ENCODE peak calls at places on chromosomes 13 and 19, in seven cellular contexts. U, L, N, X, I, Q and M are unnamed samples.

GRCh38 chr19:33270769-33271168 is 31.6 kb downstream of the CEBPA start:
- DNase-seq in U (no peak), L (no peak), N (no peak), X (no peak), I (no peak), Q (no peak), M (no peak)

GRCh38 chr13:111914241-111915103 is 152.5 kb upstream of the SOX1 start:
- DNase-seq in U (no peak), L (no peak), N (no peak), X (peak), I (no peak), Q (no peak), M (no peak)

GRCh38 chr13:32214073-32214472 is 101.1 kb downstream of the ZAR1L start:
- DNase-seq in U (no peak), L (no peak), N (no peak), X (no peak), I (no peak), Q (no peak), M (no peak)

GRCh38 chr13:27034678-27035111 is 136.9 kb downstream of the USP12 start:
- DNase-seq in U (no peak), L (peak), N (no peak), X (no peak), I (no peak), Q (no peak), M (no peak)

GRCh38 chr19:12764698-12765097 is 10.7 kb downstream of the HOOK2 start:
- DNase-seq in U (no peak), L (no peak), N (no peak), X (no peak), I (no peak), Q (no peak), M (no peak)

GRCh38 chr13:26051231-26052135 is at the start of gene SHISA2:
- DNase-seq in U (peak), L (peak), N (no peak), X (peak), I (no peak), Q (peak), M (peak)

GRCh38 chr13:73464758-73465628 is 406.2 kb downstream of the KLF5 start:
- DNase-seq in U (no peak), L (no peak), N (no peak), X (no peak), I (no peak), Q (no peak), M (no peak)

GRCh38 chr13:114259974-114260373 is 21.4 kb upstream of the UPF3A start:
- DNase-seq in U (no peak), L (no peak), N (no peak), X (no peak), I (no peak), Q (no peak), M (no peak)

GRCh38 chr19:5801796-5802616 is 2.9 kb upstream of the NRTN start:
- DNase-seq in U (no peak), L (peak), N (no peak), X (no peak), I (no peak), Q (peak), M (peak)

GRCh38 chr13:36130168-36130541 is 1.0 kb downstream of the DCLK1 start:
- DNase-seq in U (peak), L (no peak), N (no peak), X (no peak), I (no peak), Q (no peak), M (no peak)

GRCh38 chr19:31641591-31641990 is 292.4 kb upstream of the TSHZ3 start:
- DNase-seq in U (no peak), L (no peak), N (peak), X (no peak), I (no peak), Q (no peak), M (no peak)

GRCh38 chr13:64347662-64348061 is 2882.5 kb downstream of the PCDH9 start:
- DNase-seq in U (peak), L (no peak), N (no peak), X (no peak), I (no peak), Q (peak), M (no peak)

GRCh38 chr13:110636701-110637201 is 21.4 kb downstream of the NAXD start:
- DNase-seq in U (no peak), L (no peak), N (no peak), X (no peak), I (no peak), Q (no peak), M (no peak)
- TF ChIP-seq CTCF in U (no peak), L (no peak), N (no peak), X (no peak), I (no peak), Q (no peak), M (no peak)

DNA sequence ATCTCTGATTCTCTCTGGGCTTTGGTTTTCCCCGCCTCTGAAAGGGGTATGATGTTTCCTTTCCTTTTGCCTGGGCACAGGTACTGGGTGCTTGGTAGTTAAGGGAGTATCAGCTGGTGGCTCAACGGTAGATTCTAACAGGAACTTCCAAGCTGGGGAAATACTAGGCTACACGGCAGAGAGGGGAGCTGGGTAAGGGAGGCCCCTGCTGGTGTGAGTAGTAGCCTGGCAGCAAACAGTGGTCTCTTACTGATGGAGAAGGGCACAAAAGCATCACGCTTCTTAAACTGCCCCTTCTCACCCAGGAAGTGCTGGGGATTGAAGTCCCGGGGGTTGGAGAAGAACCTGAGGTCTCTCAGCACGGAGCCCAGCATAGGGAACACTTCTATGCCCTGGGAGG is 26.9 kb upstream of the CYP2A7 start:
- DNase-seq in U (no peak), L (no peak), N (no peak), X (peak), I (peak), Q (no peak), M (no peak)
- H3K4me3 ChIP-seq in U (no peak), L (no peak), N (no peak), X (no peak), I (peak), Q (no peak), M (no peak)

GRCh38 chr19:10428996-10429381 is 8.7 kb downstream of the PDE4A start:
- DNase-seq in U (no peak), L (no peak), N (no peak), X (no peak), I (no peak), Q (no peak), M (no peak)
- TF ChIP-seq CTCF in U (no peak), L (no peak), N (no peak), X (no peak), I (no peak), Q (no peak), M (no peak)

GRCh38 chr19:15583346-15583745 is 31.7 kb upstream of the CYP4F8 start:
- DNase-seq in U (no peak), L (no peak), N (no peak), X (no peak), I (no peak), Q (no peak), M (no peak)

GRCh38 chr19:15584095-15584494 is 30.9 kb upstream of the CYP4F8 start:
- DNase-seq in U (no peak), L (no peak), N (no peak), X (no peak), I (no peak), Q (no peak), M (no peak)

GRCh38 chr19:15587663-15588062 is 27.4 kb upstream of the CYP4F8 start:
- DNase-seq in U (no peak), L (no peak), N (no peak), X (no peak), I (no peak), Q (no peak), M (no peak)

GRCh38 chr19:15589760-15590451 is 25.1 kb upstream of the CYP4F8 start:
- DNase-seq in U (no peak), L (no peak), N (no peak), X (no peak), I (no peak), Q (no peak), M (no peak)

GRCh38 chr19:15584541-15585115 is 30.4 kb upstream of the CYP4F8 start:
- DNase-seq in U (peak), L (peak), N (no peak), X (peak), I (peak), Q (peak), M (peak)
- H3K4me3 ChIP-seq in U (peak), L (no peak), N (no peak), X (no peak), I (peak), Q (no peak), M (no peak)

GRCh38 chr13:99367663-99368448 is 60.7 kb upstream of the GPR183 start:
- DNase-seq in U (no peak), L (no peak), N (no peak), X (no peak), I (peak), Q (no peak), M (no peak)
- TF ChIP-seq CTCF in U (no peak), L (peak), N (no peak), X (no peak), I (no peak), Q (no peak), M (no peak)

GRCh38 chr19:45402469-45403070 is 2.3 kb downstream of the PPP1R13L start:
- DNase-seq in U (no peak), L (peak), N (no peak), X (peak), I (peak), Q (no peak), M (no peak)
- H3K4me3 ChIP-seq in U (no peak), L (no peak), N (no peak), X (no peak), I (no peak), Q (no peak), M (no peak)

GRCh38 chr13:53200498-53201453 is 172.2 kb downstream of the OLFM4 start:
- DNase-seq in U (no peak), L (peak), N (no peak), X (peak), I (no peak), Q (peak), M (peak)
- TF ChIP-seq CTCF in U (no peak), L (peak), N (peak), X (peak), I (no peak), Q (peak), M (peak)

DNA sequence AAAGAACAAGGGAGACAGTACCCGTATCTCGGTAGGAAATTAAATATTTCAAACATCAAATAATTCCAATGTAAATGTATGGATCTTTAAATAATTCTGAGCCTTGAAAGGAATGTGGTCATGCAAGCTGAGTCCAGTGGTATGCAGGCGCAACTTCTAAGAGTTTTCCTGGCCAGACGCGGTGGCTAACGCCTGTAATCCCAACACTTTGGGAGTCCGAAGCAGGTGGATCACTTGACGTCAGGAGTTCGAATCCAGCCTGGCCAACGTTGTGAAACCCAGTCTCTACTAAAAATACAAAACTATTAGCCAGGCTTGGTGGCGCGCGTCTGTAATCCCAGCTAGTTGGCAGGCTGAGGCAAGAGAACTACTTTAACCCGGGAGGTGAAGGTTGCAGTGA is 1.1 kb upstream of the ZNF845 start:
- DNase-seq in U (no peak), L (no peak), N (no peak), X (no peak), I (no peak), Q (no peak), M (no peak)
- H3K4me3 ChIP-seq in U (no peak), L (peak), N (no peak), X (no peak), I (no peak), Q (peak), M (peak)

DNA sequence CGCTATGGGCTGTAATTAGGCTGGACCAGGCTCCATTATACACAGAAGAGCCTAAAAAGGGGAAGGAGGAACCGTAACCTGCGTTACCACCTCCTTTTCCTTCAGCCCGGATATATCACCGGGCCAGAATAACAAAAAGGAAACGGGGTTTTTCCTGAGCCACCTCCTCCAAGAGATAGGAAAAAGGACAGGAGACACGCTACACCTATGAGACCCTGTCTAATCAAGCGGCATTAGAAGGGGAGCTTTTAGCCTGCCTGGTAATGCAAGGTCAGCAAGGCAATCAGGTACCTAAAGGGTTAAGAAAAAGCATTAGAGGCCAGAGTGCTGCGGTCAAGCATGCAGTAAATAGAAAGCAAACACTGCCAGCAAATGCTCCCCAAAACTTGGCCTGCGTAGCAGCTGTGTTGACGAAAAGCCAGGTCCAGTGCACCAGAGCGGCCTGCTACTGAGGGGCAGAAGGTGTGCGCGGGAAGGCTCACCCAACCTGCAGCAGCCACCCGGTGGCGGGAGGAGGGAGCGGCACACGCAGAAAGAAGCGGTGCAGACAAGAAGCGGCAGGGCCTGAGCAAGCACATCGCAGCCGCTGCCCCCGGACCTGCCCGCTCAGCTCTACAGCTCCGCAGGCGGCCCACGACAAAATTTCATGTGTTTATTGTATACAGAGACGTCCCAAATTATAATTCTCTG is 1466.1 kb downstream of the UQCRFS1 start:
- DNase-seq in U (peak), L (peak), N (no peak), X (no peak), I (peak), Q (peak), M (peak)
- TF ChIP-seq CTCF in U (peak), L (peak), N (peak), X (no peak), I (no peak), Q (peak), M (peak)

GRCh38 chr13:30864352-30865130 is 41.5 kb upstream of the MEDAG start:
- DNase-seq in U (peak), L (peak), N (no peak), X (no peak), I (no peak), Q (peak), M (peak)
- H3K4me3 ChIP-seq in U (no peak), L (no peak), N (no peak), X (no peak), I (no peak), Q (no peak), M (no peak)